ENCODE peak calls at places on chromosomes 2 and 18, in eight cellular contexts. C, Y, E, R, L, N, X and Q are unnamed samples.

GRCh38 chr2:25483584-25484266 is 142.0 kb upstream of the DNMT3A start:
- DNase-seq in C (no peak), X (no peak), L (no peak), E (no peak), N (no peak), Y (no peak), R (no peak), Q (no peak)

GRCh38 chr2:149004836-149005235 is 33.7 kb upstream of the LYPD6B start:
- DNase-seq in E (no peak), C (no peak), Y (no peak), L (no peak), R (no peak), X (no peak), N (no peak), Q (no peak)

GRCh38 chr2:240449764-240450531 is 14.5 kb downstream of the GPC1 start:
- DNase-seq in C (no peak), L (no peak), X (no peak), N (no peak), Y (peak; percentile 8), E (no peak), R (no peak), Q (peak; percentile 11)

GRCh38 chr2:204491528-204491927 is 53.7 kb upstream of the PARD3B start:
- DNase-seq in E (no peak), R (no peak), Y (peak; percentile 19), X (no peak), L (no peak), C (no peak), N (no peak), Q (no peak)

GRCh38 chr2:142874293-142874814 is 3.1 kb upstream of the KYNU start:
- DNase-seq in R (no peak), Y (no peak), C (no peak), X (peak; percentile 60), E (no peak), L (no peak), N (peak; percentile 86), Q (no peak)

GRCh38 chr2:168237741-168238140 is 9.7 kb downstream of the STK39 start:
- DNase-seq in E (no peak), R (no peak), X (no peak), L (no peak), Y (no peak), N (no peak), C (no peak), Q (no peak)

GRCh38 chr2:241863021-241863954 is 4.6 kb upstream of the PDCD1 start:
- DNase-seq in Y (no peak), L (peak; percentile 49), R (no peak), E (no peak), X (no peak), N (no peak), C (no peak), Q (peak; percentile 70)

GRCh38 chr18:23114171-23114881 is 21.0 kb upstream of the CABLES1 start:
- DNase-seq in N (no peak), R (no peak), X (no peak), Y (peak; percentile 85), L (no peak), E (no peak), C (no peak), Q (peak; percentile 57)

GRCh38 chr18:46416706-46417638 is 240.0 kb downstream of the LOXHD1 start:
- DNase-seq in L (no peak), Y (no peak), E (no peak), N (no peak), X (no peak), C (no peak), R (no peak), Q (no peak)

GRCh38 chr2:98029718-98030222 is 34.0 kb upstream of the TMEM131 start:
- DNase-seq in Y (no peak), X (no peak), N (peak; percentile 48), C (no peak), L (no peak), R (no peak), E (no peak), Q (no peak)

GRCh38 chr2:38875576-38876367 is at the start of the genes DHX57 and MORN2:
- DNase-seq in N (peak; percentile 97), C (peak; percentile 92), Y (peak; percentile 73), L (peak; percentile 77), R (peak; percentile 98), X (peak; percentile 82), E (peak; percentile 87), Q (peak; percentile 93)

GRCh38 chr2:119943058-119943457 is 69.8 kb upstream of the EPB41L5 start:
- DNase-seq in E (no peak), Y (no peak), C (no peak), R (no peak), N (no peak), L (no peak), X (no peak), Q (no peak)

GRCh38 chr2:74197049-74197448 is 1.4 kb upstream of the MTHFD2 start:
- DNase-seq in L (no peak), C (no peak), R (no peak), Y (no peak), N (no peak), X (no peak), E (no peak), Q (no peak)

GRCh38 chr18:3345452-3345851 is 83.5 kb downstream of the MYL12B start:
- DNase-seq in R (no peak), X (no peak), C (no peak), E (no peak), Y (no peak), L (no peak), N (no peak), Q (no peak)

GRCh38 chr18:50006470-50007046 is 188.4 kb downstream of the MYO5B start:
- DNase-seq in N (no peak), C (no peak), E (no peak), L (no peak), X (no peak), R (no peak), Y (no peak), Q (no peak)

GRCh38 chr2:226122067-226122466 is 677.6 kb downstream of the IRS1 start:
- DNase-seq in X (no peak), L (no peak), E (no peak), N (no peak), Y (no peak), R (no peak), C (no peak), Q (no peak)

GRCh38 chr18:6521804-6522418 is 107.2 kb upstream of the L3MBTL4 start:
- DNase-seq in N (no peak), X (no peak), R (peak; percentile 68), E (no peak), L (no peak), C (no peak), Y (no peak), Q (no peak)

GRCh38 chr18:7096838-7097237 is 20.8 kb downstream of the LAMA1 start:
- DNase-seq in N (peak; percentile 50), R (no peak), X (no peak), E (no peak), C (no peak), Y (no peak), L (no peak), Q (no peak)

GRCh38 chr2:216677439-216678097 is 17.8 kb downstream of the IGFBP5 start:
- DNase-seq in N (no peak), X (no peak), C (no peak), Y (no peak), R (no peak), E (no peak), L (no peak), Q (no peak)

GRCh38 chr2:128062571-128062970 is 28.4 kb upstream of the UGGT1 start:
- DNase-seq in R (no peak), X (no peak), Y (no peak), L (no peak), E (no peak), C (no peak), N (peak; percentile 3), Q (no peak)

GRCh38 chr2:147098946-147099345 is 745.9 kb upstream of the ACVR2A start:
- DNase-seq in R (no peak), Y (no peak), L (no peak), E (no peak), N (no peak), C (no peak), X (no peak), Q (no peak)

GRCh38 chr18:644395-645004 is 13.0 kb upstream of the TYMS start:
- DNase-seq in R (no peak), Y (no peak), N (no peak), C (peak; percentile 42), X (no peak), L (no peak), E (no peak), Q (no peak)

GRCh38 chr2:38178142-38178541 is 102.2 kb upstream of the CYP1B1 start:
- DNase-seq in E (no peak), Y (no peak), L (no peak), X (peak; percentile 66), C (no peak), N (peak; percentile 87), R (no peak), Q (peak; percentile 78)

GRCh38 chr2:176567361-176567760 is 298.1 kb downstream of the MTX2 start:
- DNase-seq in Y (no peak), E (no peak), C (no peak), N (no peak), L (no peak), R (no peak), X (no peak), Q (no peak)

GRCh38 chr2:70897977-70898226 is 37.8 kb upstream of the ATP6V1B1 start:
- DNase-seq in L (no peak), R (no peak), E (no peak), X (no peak), N (no peak), C (no peak), Y (no peak), Q (no peak)

GRCh38 chr2:239602290-239603282 is 201.8 kb upstream of the HDAC4 start:
- DNase-seq in N (peak; percentile 80), L (no peak), E (peak; percentile 64), X (no peak), Y (no peak), R (no peak), C (no peak), Q (no peak)